ENCODE peak calls at places on chromosomes 7 and 10, in eight cellular contexts. N is endodermal cell, E is NCI-H1092, S is B cell, X is upper lobe of left lung, F is caudate nucleus, O is NCI-H1930, M is activated T-helper 1 cell treated with Interleukin-2 at 50 U/mL for 16 hours. T is an unnamed sample.

GRCh38 chr7:2560175-2560695 is 1.5 kb downstream of the IQCE start:
- DNase-seq in S (no peak), F (no peak), E (no peak), O (no peak), X (no peak), M (no peak), N (no peak), T (no peak)

GRCh38 chr7:148334959-148335577 is 255.5 kb upstream of the C7orf33 start:
- DNase-seq in F (peak), E (no peak), O (no peak), N (peak), X (no peak), S (no peak), M (no peak), T (no peak)

GRCh38 chr10:71040890-71041590 is 152.7 kb upstream of the PCBD1 start:
- DNase-seq in E (no peak), X (no peak), N (no peak), M (no peak), O (no peak), S (no peak), F (no peak), T (no peak)

GRCh38 chr7:149154021-149154420 is 6.8 kb downstream of the ZNF398 start:
- DNase-seq in S (no peak), E (no peak), X (no peak), F (no peak), M (no peak), N (no peak), O (no peak), T (no peak)

GRCh38 chr7:51017576-51018535 is 235.2 kb upstream of the GRB10 start:
- DNase-seq in O (no peak), F (no peak), X (no peak), E (no peak), S (no peak), N (no peak), M (no peak), T (no peak)

GRCh38 chr7:76073335-76073990 is 25.6 kb downstream of the MDH2 start:
- DNase-seq in N (peak), E (no peak), F (no peak), O (no peak), M (no peak), S (no peak), X (no peak), T (no peak)

GRCh38 chr7:155764432-155764798 is 47.8 kb downstream of the SHH start:
- DNase-seq in F (no peak), M (peak), S (no peak), N (no peak), X (no peak), O (no peak), E (no peak), T (peak)

GRCh38 chr10:7767209-7767608 is 20.6 kb downstream of the KIN start:
- DNase-seq in E (no peak), O (no peak), X (no peak), S (no peak), M (no peak), N (no peak), F (no peak), T (no peak)

GRCh38 chr10:70967591-70968588 is 79.5 kb upstream of the PCBD1 start:
- DNase-seq in F (no peak), E (no peak), M (no peak), S (no peak), O (no peak), X (no peak), N (no peak), T (no peak)

GRCh38 chr7:24233386-24233785 is 50.6 kb upstream of the NPY start:
- DNase-seq in M (no peak), E (no peak), N (no peak), F (no peak), O (no peak), X (no peak), S (no peak), T (no peak)

GRCh38 chr7:95798401-95798930 is 26.1 kb downstream of the DYNC1I1 start:
- DNase-seq in M (no peak), X (no peak), E (peak), N (no peak), S (no peak), F (no peak), O (peak), T (no peak)

GRCh38 chr10:29646960-29647431 is 12.2 kb upstream of the SVIL start:
- DNase-seq in X (no peak), O (no peak), M (no peak), F (no peak), S (no peak), N (no peak), E (no peak), T (no peak)

GRCh38 chr7:39458346-39458745 is 107.9 kb upstream of the YAE1 start:
- DNase-seq in X (no peak), E (no peak), M (no peak), F (no peak), S (no peak), N (no peak), O (no peak), T (no peak)

GRCh38 chr7:522071-522937 is 2.7 kb upstream of the PDGFA start:
- DNase-seq in S (peak), M (no peak), F (peak), E (no peak), O (no peak), X (peak), N (peak), T (no peak)

GRCh38 chr7:75993689-75994387 is 557 bp downstream of the TMEM120A start:
- DNase-seq in E (no peak), O (peak), M (no peak), X (peak), S (peak), F (no peak), N (peak), T (no peak)

GRCh38 chr10:12590682-12591642 is 241.6 kb downstream of the CAMK1D start:
- DNase-seq in M (no peak), N (no peak), S (no peak), O (no peak), X (no peak), F (no peak), E (no peak), T (no peak)

GRCh38 chr7:3008386-3008785 is 35.3 kb downstream of the CARD11 start:
- DNase-seq in M (no peak), X (no peak), O (no peak), F (no peak), N (no peak), E (no peak), S (no peak), T (no peak)

GRCh38 chr7:103988468-103989199 is 824 bp downstream of the RELN start:
- DNase-seq in S (no peak), N (peak), E (peak), O (no peak), F (peak), X (no peak), M (no peak), T (no peak)

GRCh38 chr10:105769248-105770184 is 1128.4 kb downstream of the SORCS3 start:
- DNase-seq in F (no peak), M (no peak), S (no peak), N (peak), O (no peak), X (no peak), E (no peak), T (no peak)

GRCh38 chr10:64265961-64266360 is 744.8 kb downstream of the REEP3 start:
- DNase-seq in O (no peak), X (no peak), M (no peak), N (no peak), E (no peak), F (no peak), S (no peak), T (no peak)

GRCh38 chr10:28942012-28942411 is 264.7 kb downstream of the BAMBI start:
- DNase-seq in X (no peak), N (no peak), O (no peak), M (no peak), F (no peak), E (no peak), S (no peak), T (no peak)

GRCh38 chr7:93018666-93019065 is 99.1 kb downstream of the SAMD9 start:
- DNase-seq in E (no peak), X (no peak), F (no peak), M (no peak), N (no peak), O (no peak), S (no peak), T (no peak)

GRCh38 chr7:158811461-158811860 is 17.8 kb downstream of the ESYT2 start:
- DNase-seq in O (no peak), F (no peak), X (peak), E (no peak), M (no peak), S (no peak), N (no peak), T (no peak)

GRCh38 chr10:12287772-12288171 is 61.6 kb upstream of the CAMK1D start:
- DNase-seq in X (no peak), S (no peak), O (no peak), F (no peak), M (no peak), N (no peak), E (no peak), T (no peak)

GRCh38 chr7:14582010-14582409 is 320.5 kb downstream of the DGKB start:
- DNase-seq in O (no peak), X (no peak), E (no peak), N (no peak), S (no peak), F (no peak), M (no peak), T (no peak)

GRCh38 chr7:29075621-29076020 is 70.7 kb downstream of the CPVL start:
- DNase-seq in X (no peak), S (no peak), M (no peak), F (no peak), E (no peak), O (no peak), N (no peak), T (no peak)

GRCh38 chr7:47591089-47591654 is 9.3 kb upstream of the TNS3 start:
- DNase-seq in F (no peak), N (no peak), S (no peak), M (no peak), E (no peak), X (no peak), O (no peak), T (no peak)

GRCh38 chr7:123849855-123850254 is 4.9 kb downstream of the HYAL4 start:
- DNase-seq in S (no peak), M (no peak), E (no peak), F (no peak), O (no peak), X (no peak), N (no peak), T (no peak)

GRCh38 chr10:118470470-118470869 is 125.0 kb downstream of the PRLHR start:
- DNase-seq in E (no peak), S (no peak), O (no peak), M (no peak), N (no peak), F (no peak), X (no peak), T (no peak)

GRCh38 chr10:110793887-110794286 is 77.8 kb upstream of the PDCD4 start:
- DNase-seq in O (no peak), S (no peak), F (no peak), N (no peak), E (peak), M (no peak), X (peak), T (no peak)

GRCh38 chr7:84364708-84365107 is 170.1 kb upstream of the SEMA3A start:
- DNase-seq in E (no peak), M (no peak), F (no peak), N (no peak), S (no peak), O (no peak), X (no peak), T (no peak)

GRCh38 chr10:78972160-78972946 is 96.4 kb upstream of the ZMIZ1 start:
- DNase-seq in N (peak), M (no peak), O (no peak), E (no peak), S (no peak), F (peak), X (peak), T (no peak)

GRCh38 chr7:36151921-36152755 is 916 bp upstream of the EEPD1 start:
- DNase-seq in E (no peak), N (no peak), M (no peak), S (peak), O (no peak), F (no peak), X (no peak), T (no peak)

GRCh38 chr7:30732606-30733005 is 19.3 kb upstream of the INMT start:
- DNase-seq in S (no peak), M (no peak), F (no peak), E (no peak), X (no peak), N (no peak), O (no peak), T (no peak)

GRCh38 chr7:64618785-64619456 is 47.0 kb upstream of the ZNF107 start:
- DNase-seq in O (peak), N (no peak), X (no peak), F (no peak), S (peak), E (peak), M (no peak), T (peak)

GRCh38 chr10:66349726-66350125 is 576.1 kb upstream of the LRRTM3 start:
- DNase-seq in M (no peak), E (no peak), F (no peak), X (no peak), S (no peak), N (no peak), O (no peak), T (no peak)

GRCh38 chr7:99631311-99632109 is 14.8 kb downstream of the ZSCAN25 start:
- DNase-seq in E (no peak), S (no peak), O (no peak), N (peak), X (no peak), M (no peak), F (no peak), T (no peak)

GRCh38 chr7:84336303-84336702 is 141.7 kb upstream of the SEMA3A start:
- DNase-seq in O (no peak), M (no peak), F (no peak), S (no peak), X (no peak), N (no peak), E (no peak), T (no peak)

GRCh38 chr10:36115364-36115763 is 473.3 kb upstream of the FZD8 start:
- DNase-seq in X (no peak), M (no peak), F (no peak), E (no peak), N (no peak), O (no peak), S (no peak), T (no peak)

T was measured in KG1.